ENCODE peak calls at places on chromosomes 3 and 15, in five cellular contexts. C is hepatocyte, P is IMR-90, S is neural progenitor cell, I is PC-9. X is an unnamed sample.

GRCh38 chr3:12476238-12476897 is 7.9 kb upstream of the TSEN2 start:
- DNase-seq in P (peak; percentile 77), C (no peak), I (no peak), S (no peak), X (no peak)

GRCh38 chr3:100087203-100087602 is 27.1 kb downstream of the FILIP1L start:
- DNase-seq in C (no peak), I (no peak), S (no peak), P (peak; percentile 45), X (peak; percentile 87)

GRCh38 chr15:64653757-64654156 is 121.6 kb downstream of the RBPMS2 start:
- DNase-seq in P (peak; percentile 31), S (no peak), I (no peak), C (no peak), X (no peak)

GRCh38 chr15:83323296-83323711 is 38.8 kb upstream of the BNC1 start:
- DNase-seq in P (peak; percentile 98), C (peak; percentile 76), I (no peak), S (no peak), X (peak; percentile 60)

GRCh38 chr15:34650177-34650576 is 66.7 kb upstream of the GOLGA8B start:
- DNase-seq in S (no peak), C (no peak), P (peak; percentile 91), I (no peak), X (peak; percentile 53)

GRCh38 chr3:155908086-155908485 is 37.6 kb downstream of the GMPS start:
- DNase-seq in P (no peak), C (no peak), I (no peak), S (no peak), X (no peak)

GRCh38 chr3:158768361-158768787 is 33.5 kb upstream of the MFSD1 start:
- DNase-seq in S (peak; percentile 74), C (peak; percentile 49), I (peak; percentile 50), P (peak; percentile 78), X (peak; percentile 51)

GRCh38 chr3:175404667-175405066 is 545.5 kb downstream of the NAALADL2 start:
- DNase-seq in P (no peak), C (no peak), I (no peak), S (no peak), X (no peak)

GRCh38 chr15:68646156-68646555 is 67.4 kb downstream of the CORO2B start:
- DNase-seq in I (no peak), S (no peak), P (no peak), C (no peak), X (no peak)

GRCh38 chr3:70861855-70862254 is 549.4 kb upstream of the MDFIC2 start:
- DNase-seq in C (no peak), I (no peak), P (peak; percentile 91), S (no peak), X (peak; percentile 50)

GRCh38 chr3:143408771-143409170 is 289.2 kb downstream of the CHST2 start:
- DNase-seq in C (no peak), S (no peak), I (no peak), P (no peak), X (no peak)

GRCh38 chr3:10515884-10516495 is 10.6 kb upstream of the ATP2B2 start:
- DNase-seq in S (peak; percentile 52), P (no peak), I (no peak), C (no peak), X (no peak)

GRCh38 chr3:171753665-171754408 is 56.4 kb downstream of the PLD1 start:
- DNase-seq in C (no peak), P (peak; percentile 86), S (no peak), I (no peak), X (peak; percentile 95)

DNA sequence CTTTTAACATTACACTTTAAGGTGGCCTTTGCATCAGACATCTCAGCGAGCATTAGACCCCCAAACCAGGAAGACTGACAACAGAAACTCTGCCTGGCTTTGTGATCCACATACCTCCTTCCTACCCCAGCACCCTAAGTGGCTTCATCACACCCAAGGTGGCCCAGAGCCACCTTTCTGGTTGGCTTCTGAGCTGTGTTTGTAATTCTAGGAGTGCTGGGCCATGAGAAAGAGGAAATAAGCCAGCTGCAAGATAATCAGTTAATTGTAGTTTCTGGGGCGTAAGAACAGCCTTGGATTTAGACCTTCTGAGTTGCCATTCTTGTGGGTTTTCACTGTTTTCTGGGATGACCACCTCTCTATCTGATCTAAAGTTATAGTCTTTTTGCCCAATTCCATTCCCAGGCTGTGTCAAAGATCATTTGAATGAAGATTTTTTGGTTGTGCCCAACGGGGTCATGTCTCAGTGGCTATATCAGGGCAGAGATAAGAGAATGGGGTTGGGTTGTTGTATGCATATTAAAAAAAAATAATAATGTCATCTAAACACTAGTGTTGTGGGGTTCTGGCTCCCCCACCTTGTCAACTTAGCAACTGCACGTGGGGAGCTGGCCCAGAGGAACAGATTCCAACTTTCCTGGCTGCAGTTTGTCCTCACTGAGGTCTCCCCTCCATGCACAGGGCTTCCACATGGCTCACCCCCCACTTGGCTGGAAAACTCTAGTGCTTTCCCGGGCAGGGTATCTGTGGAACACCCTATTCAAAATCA is 234.8 kb upstream of the WNT5A start:
- DNase-seq in P (peak; percentile 51), C (peak; percentile 56), I (peak; percentile 53), S (peak; percentile 36), X (peak; percentile 27)
- TF ChIP-seq CTCF in P (peak; percentile 72), C (peak; percentile 58), I (peak; percentile 65), S (peak; percentile 67), X (peak; percentile 73)

GRCh38 chr3:132535575-132536441 is 61.3 kb upstream of the ACKR4 start:
- DNase-seq in S (peak; percentile 72), C (peak; percentile 85), P (peak; percentile 90), I (peak; percentile 46), X (peak; percentile 50)
- H3K4me2 ChIP-seq in S (no peak overlapping the region), C (no peak overlapping the region), P (no peak overlapping the region), I (no peak overlapping the region), X (no peak overlapping the region)

GRCh38 chr15:23647421-23648375 is at the start of gene MAGEL2:
- DNase-seq in S (peak; percentile 77), I (no peak), P (no peak), C (peak; percentile 63), X (no peak)

GRCh38 chr15:23645379-23646164 is 2.1 kb downstream of the MAGEL2 start:
- DNase-seq in I (no peak), P (no peak), C (peak; percentile 47), S (peak; percentile 64), X (no peak)

GRCh38 chr15:23647001-23647295 is 719 bp downstream of the MAGEL2 start:
- DNase-seq in C (no peak), S (no peak), P (no peak), I (no peak), X (no peak)

GRCh38 chr15:23646165-23647000 is 1.3 kb downstream of the MAGEL2 start:
- DNase-seq in P (no peak), S (no peak), I (no peak), C (peak; percentile 27), X (no peak)

DNA sequence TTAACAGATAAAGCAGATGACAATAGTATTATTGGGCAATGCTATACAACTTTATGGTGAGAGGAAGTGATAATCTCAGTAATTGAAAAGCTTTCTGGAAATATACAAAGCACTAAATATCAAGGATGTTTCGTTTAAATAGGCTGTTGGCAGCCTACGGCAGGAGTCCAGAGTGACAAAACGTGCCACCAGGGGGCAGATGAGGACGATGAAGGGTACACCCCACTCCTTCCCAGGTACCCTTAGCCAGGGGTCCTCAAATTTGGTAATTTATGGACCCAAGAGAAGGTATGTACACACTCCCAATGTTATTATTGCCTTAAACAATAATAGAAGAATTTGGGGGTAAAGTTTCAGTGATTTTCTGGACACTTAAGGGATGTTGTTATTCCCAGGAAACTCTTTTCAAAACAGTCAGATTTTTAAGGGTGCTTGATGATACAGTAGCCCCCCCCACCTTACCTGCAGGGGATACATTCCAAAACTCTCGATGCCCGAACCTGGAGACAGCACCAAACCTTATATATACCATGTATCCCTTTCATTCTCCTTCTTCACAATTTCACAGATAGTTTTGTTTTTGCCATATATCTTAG is 1.4 kb upstream of the MAGEL2 start:
- DNase-seq in C (peak; percentile 55), I (peak; percentile 8), S (peak; percentile 69), P (no peak), X (no peak)
- TF ChIP-seq CTCF in C (peak; percentile 71), I (peak; percentile 65), S (peak; percentile 65), P (peak; percentile 42), X (peak; percentile 25)

DNA sequence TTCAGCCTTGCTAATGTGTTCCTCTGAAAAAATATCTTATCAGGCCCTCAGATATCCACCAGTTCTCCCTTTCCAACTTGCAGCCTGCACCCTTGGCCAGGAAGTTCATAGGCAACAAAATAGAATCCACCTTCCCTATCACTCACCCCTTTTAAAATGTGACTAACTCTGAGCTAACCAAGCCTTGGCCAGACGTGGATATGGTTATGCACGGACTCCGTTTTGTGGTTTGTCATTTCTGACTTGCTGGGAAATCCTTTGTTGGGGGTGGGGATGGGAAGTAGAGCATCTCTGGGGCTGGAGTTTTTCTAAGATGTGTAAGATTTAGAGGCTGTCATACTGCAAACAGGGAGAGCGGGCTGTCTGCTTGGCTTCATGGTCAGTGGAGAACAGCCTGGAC is 62.5 kb downstream of the SMAD3 start:
- DNase-seq in I (peak; percentile 48), C (peak; percentile 41), P (peak; percentile 99), S (no peak), X (peak; percentile 98)
- H3K4me2 ChIP-seq in I (peak overlapping the region; percentile 94), C (no peak overlapping the region), P (peak overlapping the region; percentile 2), S (no peak overlapping the region), X (peak overlapping the region; percentile 55)